ENCODE peak calls at places on chromosomes 4 and X, in four cellular contexts. C is endothelial cell of umbilical vein, O is K562, V is HepG2. M is an unnamed sample.

GRCh38 chrX:4935387-4935786 is 1221.9 kb upstream of the PRKX start:
- DNase-seq in C (no peak), O (no peak), V (no peak), M (no peak)

GRCh38 chr4:56783986-56784385 is 37.5 kb downstream of the SPINK2 start:
- DNase-seq in C (no peak), O (no peak), V (no peak), M (no peak)

GRCh38 chr4:148735432-148736155 is 293.4 kb upstream of the NR3C2 start:
- DNase-seq in C (no peak), O (no peak), V (no peak), M (no peak)

GRCh38 chrX:78514852-78515251 is 144.3 kb downstream of the RTL3 start:
- DNase-seq in C (no peak), O (no peak), V (no peak), M (peak)

GRCh38 chrX:11329016-11329415 is 35.8 kb downstream of the AMELX start:
- DNase-seq in C (peak), O (no peak), V (no peak), M (no peak)

GRCh38 chr4:150217192-150217591 is 138.9 kb downstream of the DCLK2 start:
- DNase-seq in C (peak), O (no peak), V (peak), M (no peak)

GRCh38 chrX:3526749-3527148 is 180.3 kb upstream of the MXRA5 start:
- DNase-seq in C (no peak), O (no peak), V (no peak), M (no peak)

GRCh38 chrX:13404364-13404763 is 84.5 kb upstream of the ATXN3L start:
- DNase-seq in C (no peak), O (no peak), V (no peak), M (no peak)

GRCh38 chr4:24928708-24929107 is 15.9 kb upstream of the CCDC149 start:
- DNase-seq in C (no peak), O (no peak), V (no peak), M (no peak)

GRCh38 chr4:24876431-24876830 is 36.4 kb downstream of the CCDC149 start:
- DNase-seq in C (no peak), O (no peak), V (no peak), M (no peak)

GRCh38 chrX:124501566-124501965 is 155.2 kb downstream of the SH2D1A start:
- DNase-seq in C (no peak), O (no peak), V (no peak), M (no peak)

GRCh38 chr4:83212041-83212851 is 72.4 kb downstream of the COQ2 start:
- DNase-seq in C (no peak), O (no peak), V (no peak), M (no peak)

GRCh38 chr4:120043828-120044227 is 22.8 kb downstream of the MAD2L1 start:
- DNase-seq in C (no peak), O (no peak), V (no peak), M (no peak)

GRCh38 chr4:129218897-129219296 is 122.9 kb downstream of the C4orf33 start:
- DNase-seq in C (peak), O (no peak), V (no peak), M (no peak)

GRCh38 chr4:8605289-8605688 is 12.7 kb downstream of the CPZ start:
- DNase-seq in C (no peak), O (no peak), V (no peak), M (no peak)

GRCh38 chrX:135099493-135099783 is 20.9 kb downstream of the ETDB start:
- DNase-seq in C (no peak), O (no peak), V (no peak), M (no peak)
- TF ChIP-seq EZH2 in C (no peak), O (no peak), V (no peak), M (no peak)

GRCh38 chr4:113784497-113785254 is 23.1 kb upstream of the CAMK2D start:
- DNase-seq in C (peak), O (no peak), V (peak), M (no peak)
- TF ChIP-seq JUN in C (peak), O (no peak), V (no peak), M (no peak)

GRCh38 chr4:111919666-111920065 is 225.6 kb upstream of the FAM241A start:
- DNase-seq in C (no peak), O (no peak), V (no peak), M (no peak)
- TF ChIP-seq EZH2 in C (no peak), O (no peak), V (no peak), M (no peak)

GRCh38 chrX:69503835-69504625 is at the start of gene NALF2:
- DNase-seq in C (peak), O (peak), V (peak), M (no peak)

GRCh38 chrX:69503228-69503834 is 795 bp upstream of the NALF2 start:
- DNase-seq in C (no peak), O (no peak), V (peak), M (no peak)

GRCh38 chrX:69505772-69506616 is 1.9 kb downstream of the NALF2 start:
- DNase-seq in C (no peak), O (no peak), V (no peak), M (no peak)

GRCh38 chrX:69504626-69505612 is 793 bp downstream of the NALF2 start:
- DNase-seq in C (no peak), O (no peak), V (no peak), M (no peak)

GRCh38 chrX:69501433-69501832 is 2.7 kb upstream of the NALF2 start:
- DNase-seq in C (no peak), O (no peak), V (peak), M (peak)
- TF ChIP-seq JUN in C (no peak), O (no peak), V (no peak), M (no peak)

GRCh38 chr4:169921237-169921636 is 105.0 kb downstream of the MFAP3L start:
- DNase-seq in C (no peak), O (no peak), V (no peak), M (no peak)

GRCh38 chr4:169925678-169926077 is 100.5 kb downstream of the MFAP3L start:
- DNase-seq in C (no peak), O (no peak), V (no peak), M (no peak)

GRCh38 chr4:169922632-169923276 is 103.4 kb downstream of the MFAP3L start:
- DNase-seq in C (no peak), O (no peak), V (no peak), M (no peak)

GRCh38 chr4:169927280-169927679 is 98.9 kb downstream of the MFAP3L start:
- DNase-seq in C (no peak), O (no peak), V (no peak), M (no peak)

DNA sequence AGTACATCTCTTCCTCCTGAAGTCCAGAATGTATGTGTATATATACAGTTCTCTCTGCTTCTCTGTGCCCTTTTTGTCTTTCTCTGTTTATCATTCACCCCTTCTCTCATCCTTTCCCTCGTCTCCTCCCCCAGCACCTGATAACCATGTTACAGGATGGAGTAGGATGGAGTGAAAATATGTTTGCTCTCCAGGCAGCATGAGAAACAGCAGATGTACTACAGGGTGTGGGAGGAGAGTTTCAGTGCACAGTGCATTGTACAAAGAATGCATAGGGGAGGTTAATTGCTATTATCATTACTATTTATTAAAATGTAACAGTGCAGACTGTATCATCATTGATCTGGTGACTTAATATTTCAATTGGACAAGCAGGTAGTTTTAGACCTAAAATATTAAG is 104.5 kb downstream of the MFAP3L start:
- DNase-seq in C (no peak), O (no peak), V (no peak), M (no peak)
- TF ChIP-seq EZH2 in C (no peak), O (no peak), V (no peak), M (no peak)

GRCh38 chrX:7154040-7154597 is 6.2 kb upstream of the PUDP start:
- DNase-seq in C (no peak), O (no peak), V (no peak), M (no peak)

GRCh38 chrX:7155163-7155562 is 7.2 kb upstream of the PUDP start:
- DNase-seq in C (no peak), O (no peak), V (no peak), M (no peak)

GRCh38 chrX:7156879-7157278 is 8.9 kb upstream of the PUDP start:
- DNase-seq in C (no peak), O (no peak), V (no peak), M (no peak)

GRCh38 chrX:7159132-7159861 is 11.3 kb upstream of the PUDP start:
- DNase-seq in C (no peak), O (no peak), V (no peak), M (no peak)

DNA sequence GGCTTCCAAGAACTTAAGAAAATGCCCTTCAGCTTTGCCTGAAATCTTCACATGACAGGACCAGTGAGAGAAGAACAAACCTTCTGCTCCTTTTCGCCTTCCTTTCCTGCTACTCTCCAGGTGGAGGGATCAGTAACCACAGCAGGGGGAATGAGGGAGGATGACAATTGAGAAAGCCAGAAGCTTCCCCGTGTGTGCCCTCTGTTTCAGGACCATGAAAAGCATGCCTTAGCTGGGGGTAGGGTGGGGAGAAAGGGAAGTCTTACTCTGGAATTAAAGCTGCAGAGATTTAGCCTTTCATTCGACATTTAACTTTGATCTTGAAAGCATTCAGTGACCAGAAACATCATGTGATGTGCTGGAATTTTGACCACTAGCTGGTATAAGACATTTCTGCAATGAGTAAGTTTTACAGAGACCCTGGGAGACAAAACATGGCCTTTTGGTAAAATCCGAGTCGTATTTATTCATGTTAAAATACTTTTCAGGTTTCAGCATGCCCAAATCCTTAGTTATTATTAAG is 10.6 kb upstream of the PUDP start:
- DNase-seq in C (no peak), O (no peak), V (no peak), M (no peak)
- TF ChIP-seq JUN in C (no peak), O (no peak), V (no peak), M (no peak)

GRCh38 chr4:110636677-110637407 is 14.0 kb upstream of the PITX2 start:
- DNase-seq in C (no peak), O (no peak), V (no peak), M (peak)
- TF ChIP-seq EZH2 in C (peak), O (no peak), V (no peak), M (peak)

GRCh38 chr4:2094545-2094944 is 35.4 kb downstream of the NAT8L start:
- DNase-seq in C (no peak), O (no peak), V (no peak), M (no peak)

GRCh38 chr4:2093265-2093664 is 34.1 kb downstream of the NAT8L start:
- DNase-seq in C (no peak), O (no peak), V (no peak), M (no peak)

GRCh38 chr4:2090642-2091041 is 31.5 kb downstream of the NAT8L start:
- DNase-seq in C (no peak), O (no peak), V (no peak), M (no peak)

GRCh38 chr4:2092653-2093000 is 33.5 kb downstream of the NAT8L start:
- DNase-seq in C (no peak), O (no peak), V (no peak), M (no peak)

DNA sequence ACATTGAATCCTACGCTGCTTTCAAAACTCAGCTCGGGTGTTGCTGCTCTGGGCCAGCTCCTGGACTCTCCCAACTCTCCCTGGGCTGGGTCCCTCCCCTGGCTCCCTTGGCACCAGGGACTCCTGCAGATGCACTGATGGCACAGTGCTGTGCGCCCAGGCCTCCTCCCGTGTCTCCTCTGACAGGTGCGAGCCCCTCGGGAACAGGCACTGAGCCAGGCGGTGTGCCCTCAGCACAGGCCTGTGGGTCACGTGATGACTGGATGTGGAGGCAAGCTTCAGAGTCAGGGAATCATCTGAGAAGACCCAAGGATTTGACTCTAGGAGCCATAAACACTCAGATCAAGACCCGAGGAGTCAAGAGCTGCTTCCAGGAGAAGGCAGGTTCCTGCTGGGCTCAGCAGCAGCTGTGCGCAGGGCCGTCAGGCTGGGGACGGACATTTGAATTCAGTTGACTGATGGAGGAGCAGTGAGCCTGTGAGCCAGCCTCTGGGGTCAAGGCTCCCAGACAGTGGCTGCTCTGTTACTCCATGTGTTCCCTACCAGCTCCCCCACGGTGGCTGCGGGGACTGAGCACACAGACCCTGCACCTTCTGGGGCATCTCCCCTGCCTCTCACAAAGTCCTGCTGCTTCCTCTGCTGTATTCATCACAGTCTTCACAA is 33.0 kb downstream of the NAT8L start:
- DNase-seq in C (no peak), O (no peak), V (no peak), M (no peak)
- TF ChIP-seq JUN in C (no peak), O (no peak), V (no peak), M (no peak)

GRCh38 chr4:112708772-112709171 is 71.8 kb downstream of the LARP7 start:
- DNase-seq in C (no peak), O (no peak), V (no peak), M (no peak)

GRCh38 chr4:112704322-112704721 is 67.4 kb downstream of the LARP7 start:
- DNase-seq in C (no peak), O (no peak), V (no peak), M (no peak)

GRCh38 chr4:112706840-112707207 is 69.9 kb downstream of the LARP7 start:
- DNase-seq in C (no peak), O (no peak), V (no peak), M (no peak)

GRCh38 chr4:112702892-112703291 is 65.9 kb downstream of the LARP7 start:
- DNase-seq in C (no peak), O (no peak), V (no peak), M (no peak)

GRCh38 chr4:112704991-112705845 is 68.3 kb downstream of the LARP7 start:
- DNase-seq in C (peak), O (no peak), V (peak), M (peak)
- TF ChIP-seq EZH2 in C (peak), O (no peak), V (no peak), M (no peak)

M was measured in H1.